ENCODE peak calls at places on chromosome 3, in five cellular contexts. O is breast epithelium, M is astrocyte of the cerebellum, D is MM.1S, K is HCT116. F is an unnamed sample.

GRCh38 chr3:120450261-120450913 is 405 bp downstream of the FSTL1 start:
- DNase-seq in O (peak), D (no peak), M (no peak), K (no peak), F (no peak)

GRCh38 chr3:170761103-170761502 is 108.9 kb downstream of the RPL22L1 start:
- DNase-seq in D (no peak), M (no peak), O (no peak), K (no peak), F (no peak)

GRCh38 chr3:115322901-115323300 is 175.8 kb upstream of the ZBTB20 start:
- DNase-seq in D (no peak), M (no peak), K (no peak), O (no peak), F (no peak)

GRCh38 chr3:63508775-63509174 is 143.7 kb upstream of the SNTN start:
- DNase-seq in M (no peak), K (no peak), O (no peak), D (no peak), F (no peak)

GRCh38 chr3:116669576-116669975 is 40.0 kb upstream of the TUSC7 start:
- DNase-seq in D (no peak), M (no peak), K (no peak), O (no peak), F (no peak)

GRCh38 chr3:128062033-128062745 is 10.0 kb downstream of the SEC61A1 start:
- DNase-seq in O (no peak), M (no peak), K (no peak), D (no peak), F (no peak)

GRCh38 chr3:69505770-69506407 is 120.0 kb upstream of the FRMD4B start:
- DNase-seq in O (no peak), M (no peak), K (no peak), D (no peak), F (no peak)

GRCh38 chr3:152825566-152825965 is 9.4 kb upstream of the P2RY1 start:
- DNase-seq in D (no peak), M (no peak), K (no peak), O (no peak), F (no peak)

GRCh38 chr3:128950223-128950938 is 43.5 kb downstream of the CFAP92 start:
- DNase-seq in M (no peak), D (peak), K (peak), O (no peak), F (no peak)

GRCh38 chr3:42088803-42089520 is 2.2 kb upstream of the TRAK1 start:
- DNase-seq in O (no peak), M (no peak), K (no peak), D (peak), F (no peak)

GRCh38 chr3:72953325-72953956 is 43.2 kb upstream of the PPP4R2 start:
- DNase-seq in M (no peak), K (no peak), D (no peak), O (no peak), F (no peak)

GRCh38 chr3:178246004-178246403 is 290.2 kb upstream of the KCNMB2 start:
- DNase-seq in M (no peak), K (no peak), O (no peak), D (no peak), F (no peak)

GRCh38 chr3:57077630-57078365 is 17.3 kb downstream of the SPATA12 start:
- DNase-seq in O (no peak), K (no peak), D (no peak), M (no peak), F (no peak)

GRCh38 chr3:66317750-66318366 is 97.1 kb downstream of the SLC25A26 start:
- DNase-seq in M (no peak), D (no peak), O (no peak), K (no peak), F (no peak)

GRCh38 chr3:150889105-150889504 is 16.1 kb downstream of the MINDY4B start:
- DNase-seq in K (no peak), M (no peak), O (no peak), D (no peak), F (no peak)

GRCh38 chr3:65758871-65759598 is 279.7 kb downstream of the MAGI1 start:
- DNase-seq in D (no peak), O (no peak), M (no peak), K (no peak), F (no peak)

GRCh38 chr3:188900421-188900941 is 271.3 kb upstream of the TPRG1 start:
- DNase-seq in K (peak), D (no peak), O (no peak), M (peak), F (no peak)

GRCh38 chr3:181264491-181264890 is 275.0 kb upstream of the DNAJC19 start:
- DNase-seq in K (no peak), M (no peak), D (no peak), O (no peak), F (no peak)

GRCh38 chr3:164498917-164499316 is 579.4 kb downstream of the SI start:
- DNase-seq in O (no peak), D (no peak), K (no peak), M (no peak), F (no peak)

GRCh38 chr3:13288732-13289718 is 131.1 kb downstream of the NUP210 start:
- DNase-seq in D (no peak), M (no peak), K (no peak), O (no peak), F (no peak)

GRCh38 chr3:99699841-99700240 is 61.4 kb downstream of the COL8A1 start:
- DNase-seq in O (no peak), M (peak), D (peak), K (no peak), F (no peak)

GRCh38 chr3:194119831-194120230 is 16.1 kb upstream of the HES1 start:
- DNase-seq in O (no peak), D (no peak), K (no peak), M (no peak), F (no peak)

GRCh38 chr3:171228228-171228627 is 201.7 kb upstream of the SLC2A2 start:
- DNase-seq in O (no peak), D (no peak), K (no peak), M (no peak), F (no peak)

GRCh38 chr3:46609074-46609735 is 3.1 kb upstream of the FAM240A start:
- DNase-seq in M (no peak), O (no peak), D (no peak), K (no peak), F (no peak)

GRCh38 chr3:66494964-66495581 is 5.7 kb downstream of the LRIG1 start:
- DNase-seq in O (no peak), D (no peak), M (no peak), K (no peak), F (no peak)

GRCh38 chr3:111539351-111540331 is 2.4 kb upstream of the CD96 start:
- DNase-seq in D (peak), K (peak), M (peak), O (no peak), F (no peak)

GRCh38 chr3:194870394-194871110 is 184.9 kb downstream of the FAM43A start:
- DNase-seq in O (no peak), D (no peak), M (no peak), K (peak), F (no peak)

GRCh38 chr3:141345951-141346817 is 22.1 kb upstream of the ZBTB38 start:
- DNase-seq in O (no peak), M (no peak), K (no peak), D (no peak), F (no peak)

GRCh38 chr3:154656496-154656895 is 226.5 kb upstream of the GPR149 start:
- DNase-seq in M (no peak), O (no peak), D (no peak), K (no peak), F (no peak)

GRCh38 chr3:157624801-157625200 is 121.6 kb upstream of the VEPH1 start:
- DNase-seq in M (no peak), K (no peak), D (no peak), O (no peak), F (no peak)

GRCh38 chr3:133377396-133377795 is 22.5 kb upstream of the BFSP2 start:
- DNase-seq in D (peak), M (peak), K (no peak), O (no peak), F (peak)

GRCh38 chr3:189304465-189305341 is 132.9 kb downstream of the TPRG1 start:
- DNase-seq in K (no peak), M (peak), D (no peak), O (peak), F (peak)

GRCh38 chr3:87791248-87792027 is 267.4 kb downstream of the CGGBP1 start:
- DNase-seq in M (no peak), K (no peak), O (no peak), D (no peak), F (no peak)

GRCh38 chr3:87788516-87788915 is 270.3 kb downstream of the CGGBP1 start:
- DNase-seq in D (no peak), M (no peak), K (no peak), O (no peak), F (no peak)

GRCh38 chr3:87792532-87793321 is 266.1 kb downstream of the CGGBP1 start:
- DNase-seq in M (no peak), K (no peak), O (no peak), D (no peak), F (no peak)

GRCh38 chr3:87793322-87793877 is 265.4 kb downstream of the CGGBP1 start:
- DNase-seq in D (no peak), O (no peak), M (no peak), K (no peak), F (no peak)

GRCh38 chr3:87792193-87792531 is 266.6 kb downstream of the CGGBP1 start:
- DNase-seq in K (no peak), D (no peak), O (no peak), M (no peak), F (no peak)
- H3K4me3 ChIP-seq in K (no peak), D (no peak), O (peak), M (peak), F (no peak)

GRCh38 chr3:177145402-177145801 is 51.9 kb downstream of the TBL1XR1 start:
- DNase-seq in M (no peak), O (no peak), D (peak), K (no peak), F (no peak)
- H3K4me3 ChIP-seq in M (no peak), O (no peak), D (peak), K (no peak), F (no peak)

GRCh38 chr3:48370330-48370708 is 1.7 kb upstream of the FBXW12 start:
- DNase-seq in M (no peak), K (no peak), D (no peak), O (no peak), F (no peak)

GRCh38 chr3:48369685-48370329 is 2.2 kb upstream of the FBXW12 start:
- DNase-seq in O (no peak), K (no peak), M (no peak), D (no peak), F (no peak)

GRCh38 chr3:48361928-48362327 is 10.1 kb upstream of the FBXW12 start:
- DNase-seq in M (no peak), K (no peak), O (no peak), D (no peak), F (no peak)

GRCh38 chr3:48367201-48367600 is 4.8 kb upstream of the FBXW12 start:
- DNase-seq in O (no peak), D (no peak), M (no peak), K (no peak), F (no peak)

GRCh38 chr3:48364840-48365239 is 7.2 kb upstream of the FBXW12 start:
- DNase-seq in M (no peak), K (no peak), D (no peak), O (no peak), F (no peak)
- H3K4me3 ChIP-seq in M (no peak), K (no peak), D (no peak), O (no peak), F (no peak)

GRCh38 chr3:853489-853888 is 239.3 kb upstream of the CNTN6 start:
- DNase-seq in O (no peak), M (no peak), K (no peak), D (no peak), F (no peak)

GRCh38 chr3:861721-862120 is 231.1 kb upstream of the CNTN6 start:
- DNase-seq in O (no peak), K (no peak), D (no peak), M (no peak), F (no peak)

GRCh38 chr3:859135-859534 is 233.7 kb upstream of the CNTN6 start:
- DNase-seq in D (no peak), M (no peak), O (no peak), K (no peak), F (no peak)
- H3K4me3 ChIP-seq in D (no peak), M (no peak), O (no peak), K (no peak), F (no peak)

DNA sequence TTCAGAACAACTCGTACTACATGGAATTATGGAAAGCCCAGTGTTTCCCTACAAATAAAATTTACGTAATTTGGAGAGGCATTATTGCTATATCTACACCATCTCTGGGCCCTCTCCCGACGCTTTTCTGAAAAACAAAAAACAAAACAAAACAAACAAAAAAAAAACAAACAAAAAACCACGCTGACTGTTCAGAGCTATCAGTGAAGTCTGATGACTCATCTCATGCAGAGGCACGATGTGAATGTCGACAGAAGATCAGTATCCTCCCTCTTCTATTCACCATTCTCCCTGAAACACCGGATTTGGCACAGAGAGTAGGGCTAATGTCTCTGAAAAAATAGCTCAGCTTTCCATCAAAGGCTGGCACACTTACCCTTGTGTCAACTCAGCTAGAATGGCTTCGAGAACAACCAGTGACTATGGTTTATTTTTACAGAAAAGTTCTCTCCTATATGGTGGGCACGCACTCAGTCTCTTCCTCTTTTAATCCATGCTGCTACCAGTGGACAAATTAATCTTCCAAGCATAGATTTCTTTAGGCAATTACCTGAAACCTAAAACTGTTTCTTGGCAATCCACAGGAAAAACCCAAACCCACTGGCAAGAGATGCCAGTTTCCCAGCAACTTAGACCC is 1.5 kb downstream of the CRBN start:
- DNase-seq in K (no peak), M (no peak), O (no peak), D (no peak), F (no peak)
- H3K4me3 ChIP-seq in K (peak), M (no peak), O (peak), D (no peak), F (peak)

DNA sequence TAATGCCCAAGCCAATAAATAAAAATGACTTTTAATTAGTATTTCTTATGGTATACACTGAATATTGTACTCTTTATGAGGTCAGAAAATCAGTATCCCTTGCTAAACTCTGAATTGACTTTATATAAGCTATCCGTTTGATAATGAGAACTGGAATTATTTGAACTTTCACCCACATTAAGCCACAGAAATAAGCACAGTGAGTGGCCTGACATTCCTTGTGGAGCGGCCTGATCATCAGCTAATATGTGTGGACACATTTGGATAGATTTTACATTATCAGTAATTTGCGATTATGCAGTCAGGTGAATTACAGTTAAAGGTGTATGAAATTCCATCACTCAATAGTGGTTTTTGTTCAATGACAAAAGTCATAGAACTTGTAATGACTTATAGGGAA is 136.0 kb upstream of the CBLB start:
- DNase-seq in D (no peak), M (no peak), O (no peak), K (no peak), F (no peak)
- H3K4me3 ChIP-seq in D (no peak), M (no peak), O (no peak), K (no peak), F (no peak)

GRCh38 chr3:32422943-32423342 is 31.3 kb downstream of the CMTM7 start:
- DNase-seq in D (peak), O (no peak), K (no peak), M (no peak), F (no peak)
- H3K4me3 ChIP-seq in D (peak), O (no peak), K (no peak), M (no peak), F (no peak)

GRCh38 chr3:147418352-147418751 is 9.2 kb downstream of the ZIC1 start:
- DNase-seq in D (no peak), M (no peak), K (no peak), O (no peak), F (no peak)

GRCh38 chr3:147420361-147421183 is 11.4 kb downstream of the ZIC1 start:
- DNase-seq in D (no peak), K (no peak), O (no peak), M (no peak), F (no peak)

GRCh38 chr3:147419731-147420360 is 10.7 kb downstream of the ZIC1 start:
- DNase-seq in M (no peak), O (no peak), D (no peak), K (no peak), F (no peak)

GRCh38 chr3:147417896-147418295 is 8.7 kb downstream of the ZIC1 start:
- DNase-seq in O (no peak), D (no peak), M (no peak), K (no peak), F (no peak)

DNA sequence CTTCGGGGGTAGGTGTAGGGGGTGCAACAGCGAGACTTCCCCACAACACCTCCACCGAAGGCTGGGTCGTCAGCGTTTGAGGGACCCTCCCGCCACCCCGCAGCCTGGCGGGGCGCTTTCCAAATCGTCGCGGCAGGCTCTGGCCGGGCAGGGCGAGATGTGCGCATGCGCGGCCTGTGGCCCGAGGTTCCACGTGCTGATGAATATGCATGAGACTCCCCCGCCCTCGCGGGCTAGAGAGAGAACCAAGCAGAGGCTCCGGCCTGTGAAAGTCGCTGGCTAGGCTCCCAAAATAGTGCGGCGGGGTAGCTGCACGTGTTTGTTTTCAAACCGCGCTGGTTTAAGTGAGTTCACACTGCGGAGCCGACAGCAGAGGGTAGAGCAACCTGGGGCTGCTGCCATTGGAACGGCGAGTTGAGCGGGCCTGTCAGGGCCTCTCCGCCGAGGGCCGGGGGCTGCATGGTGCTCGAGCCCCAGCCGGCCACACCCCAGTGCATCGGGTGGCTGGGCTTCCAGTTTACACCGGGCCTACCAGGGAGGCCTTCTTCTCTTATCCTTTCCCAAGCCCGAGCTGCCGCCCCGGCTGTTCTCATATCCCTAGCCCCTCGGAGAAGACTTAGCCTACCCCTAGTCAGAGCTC is 10.0 kb downstream of the ZIC1 start:
- DNase-seq in O (no peak), D (peak), K (no peak), M (peak), F (no peak)
- H3K4me3 ChIP-seq in O (peak), D (peak), K (no peak), M (peak), F (peak)